ENCODE peak calls at places on chromosomes 1 and 21, in eight cellular contexts. L, H, K, G, P, Z, X and T are unnamed samples. For H3K4me1, the result is how much of the 10 kb centered on the place peaks cover.

GRCh38 chr1:41710980-41711379 is 207.7 kb downstream of the HIVEP3 start:
- DNase-seq in L (no peak), G (no peak), Z (no peak), P (no peak), X (no peak), H (no peak), K (no peak), T (no peak)

GRCh38 chr1:192557841-192558595 is 17.6 kb upstream of the RGS1 start:
- DNase-seq in H (no peak), K (no peak), Z (no peak), P (no peak), G (no peak), L (no peak), X (no peak), T (no peak)

GRCh38 chr1:3774503-3775247 is 2.1 kb downstream of the SMIM1 start:
- DNase-seq in Z (no peak), K (no peak), H (no peak), G (no peak), L (no peak), P (no peak), X (no peak), T (no peak)

GRCh38 chr1:84062496-84062895 is 63.6 kb upstream of the TTLL7 start:
- DNase-seq in H (no peak), G (no peak), K (no peak), Z (no peak), P (no peak), L (no peak), X (no peak), T (no peak)

GRCh38 chr1:59393211-59394180 is 96.6 kb downstream of the FGGY start:
- DNase-seq in P (no peak), L (peak), X (no peak), K (peak), H (peak), Z (no peak), G (peak), T (peak)

GRCh38 chr1:41381691-41382530 is 20.7 kb downstream of the FOXO6 start:
- DNase-seq in H (peak), Z (no peak), K (peak), P (peak), X (no peak), L (no peak), G (peak), T (peak)

GRCh38 chr1:59071289-59071688 is 225.6 kb upstream of the FGGY start:
- DNase-seq in Z (no peak), X (no peak), P (no peak), H (no peak), K (no peak), L (no peak), G (no peak), T (no peak)

GRCh38 chr1:3019007-3019515 is 2.2 kb upstream of the ACTRT2 start:
- DNase-seq in P (no peak), Z (no peak), G (no peak), L (no peak), X (no peak), K (no peak), H (no peak), T (no peak)

GRCh38 chr1:162070094-162070748 is 730 bp downstream of the NOS1AP start:
- DNase-seq in P (peak), G (no peak), L (no peak), H (no peak), X (no peak), Z (no peak), K (peak), T (no peak)

GRCh38 chr1:2645143-2645542 is 12.3 kb upstream of the MMEL1 start:
- DNase-seq in L (no peak), K (no peak), H (no peak), X (no peak), Z (no peak), P (peak), G (no peak), T (peak)

GRCh38 chr1:119873166-119874025 is 22.9 kb downstream of the ADAM30 start:
- DNase-seq in G (no peak), K (no peak), L (no peak), X (peak), Z (no peak), H (no peak), P (no peak), T (no peak)

GRCh38 chr1:212749924-212750535 is 41.5 kb downstream of the NSL1 start:
- DNase-seq in Z (peak), P (no peak), K (peak), X (peak), L (no peak), H (peak), G (no peak), T (no peak)

GRCh38 chr1:51664412-51665240 is 47.7 kb downstream of the OSBPL9 start:
- DNase-seq in K (no peak), Z (no peak), X (peak), L (no peak), P (no peak), G (no peak), H (no peak), T (no peak)

GRCh38 chr1:191963781-191964455 is 194.3 kb upstream of the RGS18 start:
- DNase-seq in H (peak), P (no peak), G (no peak), X (no peak), K (no peak), Z (no peak), L (no peak), T (no peak)

GRCh38 chr1:229155472-229155871 is 115.4 kb upstream of the RAB4A start:
- DNase-seq in Z (peak), P (no peak), X (no peak), K (no peak), H (no peak), L (no peak), G (no peak), T (no peak)

GRCh38 chr1:67060811-67061218 is 6.9 kb upstream of the SLC35D1 start:
- DNase-seq in X (peak), H (peak), Z (no peak), G (no peak), L (no peak), K (peak), P (no peak), T (peak)

GRCh38 chr1:152866321-152866720 is 6.5 kb downstream of the LCE7A start:
- DNase-seq in X (no peak), L (no peak), P (no peak), H (no peak), K (no peak), G (no peak), Z (no peak), T (no peak)

GRCh38 chr21:37460196-37460595 is 93.6 kb downstream of the DYRK1A start:
- DNase-seq in L (no peak), G (no peak), H (no peak), P (no peak), Z (no peak), X (no peak), K (no peak), T (no peak)

GRCh38 chr1:234315091-234315541 is 58.1 kb upstream of the COA6 start:
- DNase-seq in H (peak), P (no peak), G (no peak), L (no peak), Z (peak), X (peak), K (no peak), T (no peak)

GRCh38 chr1:192559115-192560006 is 16.2 kb upstream of the RGS1 start:
- DNase-seq in K (peak), Z (no peak), H (peak), P (no peak), G (no peak), L (no peak), X (peak), T (peak)

GRCh38 chr21:29130234-29130993 is at the start of gene MAP3K7CL:
- DNase-seq in K (peak), G (peak), H (no peak), X (peak), L (no peak), Z (no peak), P (no peak), T (peak)

GRCh38 chr1:207845109-207845508 is 65.8 kb downstream of the CD34 start:
- DNase-seq in Z (no peak), G (no peak), K (no peak), X (no peak), H (no peak), P (no peak), L (no peak), T (peak)

GRCh38 chr1:83931658-83932253 is 67.2 kb downstream of the TTLL7 start:
- DNase-seq in G (no peak), X (peak), Z (peak), P (no peak), L (no peak), H (peak), K (peak), T (no peak)

GRCh38 chr1:17874231-17874630 is 119.1 kb downstream of the ACTL8 start:
- DNase-seq in K (no peak), P (no peak), X (peak), G (no peak), L (no peak), Z (no peak), H (no peak), T (no peak)

GRCh38 chr1:67850611-67851075 is 17.4 kb upstream of the GNG12 start:
- DNase-seq in L (peak), K (peak), Z (no peak), P (peak), H (peak), G (peak), X (peak), T (peak)

GRCh38 chr1:211485480-211485857 is 6.5 kb downstream of the RD3 start:
- DNase-seq in G (no peak), H (no peak), Z (no peak), X (no peak), K (no peak), P (no peak), L (no peak), T (peak)

GRCh38 chr1:17852383-17852782 is 97.2 kb downstream of the ACTL8 start:
- DNase-seq in G (no peak), L (no peak), K (no peak), P (peak), H (no peak), X (no peak), Z (no peak), T (no peak)

GRCh38 chr1:52662645-52663313 is 29.8 kb downstream of the SHISAL2A start:
- DNase-seq in P (no peak), Z (no peak), G (no peak), K (peak), X (peak), H (peak), L (no peak), T (no peak)

DNA sequence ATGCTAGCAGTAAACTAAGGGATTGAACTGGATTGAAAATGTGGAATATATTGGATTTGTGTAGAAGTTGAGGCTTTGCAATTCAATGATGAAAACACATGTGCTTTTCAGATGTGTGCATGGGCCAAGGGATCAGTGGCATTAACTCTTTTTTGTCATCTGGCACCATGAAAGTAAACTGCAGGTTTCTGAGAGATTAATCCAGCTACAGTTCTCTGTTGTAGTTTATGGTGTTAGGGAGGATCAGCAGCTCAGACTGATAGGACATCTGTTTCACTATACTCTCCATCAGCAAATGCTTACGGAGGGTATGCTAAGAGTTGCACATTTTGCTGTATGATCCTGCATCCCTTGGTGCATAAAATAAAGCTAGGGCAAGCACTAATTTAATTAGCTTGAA is 82.6 kb downstream of the C1orf21 start:
- DNase-seq in P (no peak), K (no peak), G (no peak), L (no peak), X (no peak), H (no peak), Z (no peak), T (no peak)
- H3K4me1 ChIP-seq in P (under half), K (under half), G (under half), L (under half), X (under half), H (under half), Z (under half), T (under half)

DNA sequence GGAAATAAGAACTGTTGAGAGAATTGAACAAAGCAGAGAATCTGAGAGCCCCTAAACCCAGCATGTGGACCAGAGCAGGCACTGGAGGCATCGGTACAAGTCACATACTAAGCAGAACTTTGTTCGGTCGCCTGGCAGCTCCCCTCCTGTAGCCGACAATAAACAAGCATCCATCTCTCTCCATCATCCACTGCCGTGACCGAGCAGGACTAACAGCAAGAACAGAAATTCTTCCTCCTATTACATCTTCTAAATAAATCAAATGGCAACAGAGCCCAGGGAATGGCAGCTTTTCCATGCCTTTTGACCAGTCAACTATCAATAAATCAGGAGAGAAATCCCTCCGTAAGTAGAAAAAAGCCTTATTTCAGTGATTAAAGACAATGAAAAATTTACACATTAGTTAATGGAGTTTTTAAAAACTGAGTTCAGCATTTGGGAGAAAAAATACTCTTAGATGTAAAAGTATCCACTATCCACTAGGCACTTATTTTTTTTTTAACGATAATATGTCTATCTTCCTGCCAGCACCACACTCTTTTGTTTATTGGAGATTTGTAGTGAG is 36.5 kb downstream of the PTPN14 start:
- DNase-seq in Z (no peak), G (no peak), K (no peak), X (no peak), P (no peak), H (no peak), L (no peak), T (no peak)
- H3K27ac ChIP-seq in Z (no peak), G (no peak), K (no peak), X (no peak), P (no peak), H (no peak), L (no peak), T (no peak)

GRCh38 chr1:205275133-205275532 is 46.4 kb downstream of the NUAK2 start:
- DNase-seq in L (no peak), Z (peak), H (no peak), K (no peak), G (no peak), P (peak), X (no peak), T (no peak)
- H3K4me1 ChIP-seq in L (under half), Z (half or more), H (under half), K (under half), G (under half), P (under half), X (under half), T (under half)

DNA sequence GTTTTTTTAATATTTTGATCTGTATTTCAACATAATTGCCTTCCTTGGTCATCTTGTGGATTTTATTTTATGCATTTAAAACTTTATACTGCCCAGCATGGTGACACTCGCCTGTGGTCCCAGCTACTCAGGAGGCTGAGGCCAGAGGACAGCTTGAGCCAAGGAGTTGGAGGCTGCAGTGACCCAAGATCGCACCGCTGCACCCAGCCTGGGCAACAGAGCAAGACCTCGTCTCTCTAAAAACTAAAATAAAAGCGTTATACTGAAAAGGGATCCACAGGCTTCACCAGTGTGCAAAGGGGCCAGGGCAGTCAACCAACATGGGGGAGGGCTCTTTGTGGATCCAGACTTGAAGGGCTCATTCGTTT is 1.4 kb downstream of the NID1 start:
- DNase-seq in L (no peak), K (no peak), X (no peak), H (no peak), P (no peak), G (no peak), Z (no peak), T (no peak)
- H3K27ac ChIP-seq in L (peak), K (peak), X (peak), H (peak), P (peak), G (peak), Z (no peak), T (peak)

DNA sequence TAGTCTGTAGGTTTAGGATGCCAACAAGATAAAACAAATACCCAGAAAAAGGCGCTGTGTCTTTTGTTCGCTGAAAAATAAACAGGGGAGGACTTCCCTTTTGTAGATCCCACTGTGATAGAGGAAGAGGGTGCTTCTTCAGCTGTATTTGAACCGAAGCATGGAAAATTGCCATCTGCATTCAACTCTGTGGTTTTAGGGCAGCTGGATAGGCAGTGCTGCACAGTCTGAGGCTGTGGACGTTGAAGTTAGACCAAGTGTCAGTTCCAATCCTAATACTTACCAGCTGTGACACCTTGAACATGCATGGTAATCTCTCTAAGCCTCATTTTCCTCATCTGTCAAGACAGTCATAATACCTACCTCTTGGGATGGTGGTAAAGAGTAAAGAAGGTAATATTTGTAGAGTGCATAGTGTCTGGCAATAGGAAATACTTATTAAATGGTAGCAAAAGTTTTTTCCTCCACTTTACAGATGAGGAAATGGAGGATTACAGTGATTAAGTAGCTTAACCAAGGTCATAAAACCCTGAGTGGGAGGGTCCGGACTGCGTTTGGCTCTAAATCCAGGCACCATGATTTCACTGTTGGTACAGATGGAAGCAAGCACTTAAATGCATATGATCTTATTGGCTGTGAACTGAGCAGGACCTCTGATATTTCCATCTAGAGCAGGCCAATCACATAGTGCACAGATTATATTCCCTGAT is 48.5 kb downstream of the UTP25 start:
- DNase-seq in X (no peak), Z (no peak), L (no peak), H (no peak), P (no peak), G (no peak), K (no peak), T (no peak)
- H3K4me1 ChIP-seq in X (under half), Z (under half), L (under half), H (under half), P (under half), G (under half), K (under half), T (under half)

GRCh38 chr1:10694274-10694632 is 102.2 kb downstream of the CASZ1 start:
- DNase-seq in H (peak), X (no peak), Z (no peak), P (no peak), L (no peak), G (no peak), K (no peak), T (no peak)
- H3K27ac ChIP-seq in H (no peak), X (no peak), Z (peak), P (peak), L (no peak), G (peak), K (peak), T (peak)

GRCh38 chr1:178061632-178062031 is 32.3 kb upstream of the RASAL2 start:
- DNase-seq in L (no peak), G (no peak), X (no peak), H (no peak), Z (no peak), P (no peak), K (no peak), T (no peak)
- H3K4me1 ChIP-seq in L (under half), G (under half), X (under half), H (under half), Z (under half), P (under half), K (under half), T (under half)

DNA sequence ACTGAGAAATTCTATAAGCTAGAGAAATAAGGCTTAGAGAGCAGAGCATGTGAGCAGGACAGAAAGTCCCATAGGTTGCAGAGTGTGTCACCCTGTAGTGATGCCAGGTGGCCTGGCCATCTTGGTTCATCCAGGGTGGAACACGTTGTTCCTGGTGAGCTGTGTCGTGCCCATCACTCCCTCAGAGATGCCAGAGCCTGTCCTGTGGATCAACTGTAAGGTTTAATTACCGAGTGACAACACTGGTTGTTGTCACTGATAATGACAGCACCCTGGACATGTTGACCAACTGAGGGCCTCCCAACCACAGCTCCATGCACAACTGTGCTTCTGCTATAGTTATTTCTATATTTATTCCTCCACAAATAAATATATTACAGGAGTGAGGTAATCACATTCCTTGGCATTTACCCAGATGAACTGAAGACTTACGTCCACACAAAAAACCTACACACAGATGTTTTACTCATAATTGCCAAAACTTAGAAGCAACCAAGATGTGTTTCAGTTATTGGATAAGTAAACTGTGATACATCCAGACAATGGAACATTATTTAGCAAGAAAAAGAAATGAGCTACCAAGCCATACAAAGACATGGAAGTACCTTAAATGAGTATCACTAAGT is 6.2 kb downstream of the C1orf198 start:
- DNase-seq in K (no peak), X (peak), H (no peak), L (no peak), P (no peak), Z (no peak), G (no peak), T (no peak)
- H3K27ac ChIP-seq in K (no peak), X (peak), H (no peak), L (peak), P (peak), Z (no peak), G (peak), T (peak)